ENCODE peak calls at places on chromosomes 16 and 17, in nine cellular contexts. One of them, this sample, is unnamed.
A peak's percentile ranks its signal among the peaks of the same experiment; 100 is the strongest.

GRCh38 chr17:46744441-46744840 is 74.1 kb downstream of the WNT3 start:
- DNase-seq in nephron progenitor cell: no peak
- DNase-seq in cardiac muscle cell: no peak
- DNase-seq in NCI-H1092 treated with DMSO at 0.1 percent for 48 hours: no peak
- DNase-seq in SHP77: no peak
- DNase-seq in activated naive CD8-positive, alpha-beta T cell treated with anti-CD3 and anti-CD28 coated beads, Interleukin-2, amount 50 U/mL, for 24 hours: no peak
- DNase-seq in globus pallidus: no peak
- DNase-seq in CD8-positive, alpha-beta T cell: no peak
- DNase-seq in LNCaP clone FGC: no peak
- DNase-seq in this sample: no peak

GRCh38 chr16:83951544-83951943 is 1.5 kb upstream of the OSGIN1 start:
- DNase-seq in nephron progenitor cell: no peak
- DNase-seq in cardiac muscle cell: no peak
- DNase-seq in NCI-H1092 treated with DMSO at 0.1 percent for 48 hours: no peak
- DNase-seq in SHP77: no peak
- DNase-seq in activated naive CD8-positive, alpha-beta T cell treated with anti-CD3 and anti-CD28 coated beads, Interleukin-2, amount 50 U/mL, for 24 hours: no peak
- DNase-seq in globus pallidus: peak; percentile 51
- DNase-seq in CD8-positive, alpha-beta T cell: no peak
- DNase-seq in LNCaP clone FGC: no peak
- DNase-seq in this sample: no peak

GRCh38 chr16:74563828-74564263 is 43.1 kb downstream of the GLG1 start:
- DNase-seq in nephron progenitor cell: no peak
- DNase-seq in cardiac muscle cell: peak; percentile 50
- DNase-seq in NCI-H1092 treated with DMSO at 0.1 percent for 48 hours: no peak
- DNase-seq in SHP77: no peak
- DNase-seq in activated naive CD8-positive, alpha-beta T cell treated with anti-CD3 and anti-CD28 coated beads, Interleukin-2, amount 50 U/mL, for 24 hours: peak; percentile 28
- DNase-seq in globus pallidus: no peak
- DNase-seq in CD8-positive, alpha-beta T cell: no peak
- DNase-seq in LNCaP clone FGC: no peak
- DNase-seq in this sample: no peak

GRCh38 chr16:81707411-81708321 is 71.4 kb upstream of the PLCG2 start:
- DNase-seq in nephron progenitor cell: no peak
- DNase-seq in cardiac muscle cell: no peak
- DNase-seq in NCI-H1092 treated with DMSO at 0.1 percent for 48 hours: no peak
- DNase-seq in SHP77: no peak
- DNase-seq in activated naive CD8-positive, alpha-beta T cell treated with anti-CD3 and anti-CD28 coated beads, Interleukin-2, amount 50 U/mL, for 24 hours: no peak
- DNase-seq in globus pallidus: no peak
- DNase-seq in CD8-positive, alpha-beta T cell: no peak
- DNase-seq in LNCaP clone FGC: no peak
- DNase-seq in this sample: peak; percentile 90

GRCh38 chr17:43015579-43015978 is 6.6 kb downstream of the VAT1 start:
- DNase-seq in nephron progenitor cell: no peak
- DNase-seq in cardiac muscle cell: no peak
- DNase-seq in NCI-H1092 treated with DMSO at 0.1 percent for 48 hours: no peak
- DNase-seq in SHP77: no peak
- DNase-seq in activated naive CD8-positive, alpha-beta T cell treated with anti-CD3 and anti-CD28 coated beads, Interleukin-2, amount 50 U/mL, for 24 hours: no peak
- DNase-seq in globus pallidus: no peak
- DNase-seq in CD8-positive, alpha-beta T cell: no peak
- DNase-seq in LNCaP clone FGC: no peak
- DNase-seq in this sample: no peak

GRCh38 chr17:56808503-56808902 is 25.2 kb downstream of the C17orf67 start:
- DNase-seq in nephron progenitor cell: no peak
- DNase-seq in cardiac muscle cell: no peak
- DNase-seq in NCI-H1092 treated with DMSO at 0.1 percent for 48 hours: peak; percentile 27
- DNase-seq in SHP77: no peak
- DNase-seq in activated naive CD8-positive, alpha-beta T cell treated with anti-CD3 and anti-CD28 coated beads, Interleukin-2, amount 50 U/mL, for 24 hours: no peak
- DNase-seq in globus pallidus: no peak
- DNase-seq in CD8-positive, alpha-beta T cell: no peak
- DNase-seq in LNCaP clone FGC: peak; percentile 91
- DNase-seq in this sample: peak; percentile 30

GRCh38 chr17:68198931-68199836 is 48.7 kb upstream of the AMZ2 start:
- DNase-seq in nephron progenitor cell: peak; percentile 52
- DNase-seq in cardiac muscle cell: no peak
- DNase-seq in NCI-H1092 treated with DMSO at 0.1 percent for 48 hours: no peak
- DNase-seq in SHP77: no peak
- DNase-seq in activated naive CD8-positive, alpha-beta T cell treated with anti-CD3 and anti-CD28 coated beads, Interleukin-2, amount 50 U/mL, for 24 hours: peak; percentile 36
- DNase-seq in globus pallidus: no peak
- DNase-seq in CD8-positive, alpha-beta T cell: peak; percentile 44
- DNase-seq in LNCaP clone FGC: no peak
- DNase-seq in this sample: no peak

GRCh38 chr17:50924300-50924699 is 58.1 kb upstream of the TOB1 start:
- DNase-seq in nephron progenitor cell: no peak
- DNase-seq in cardiac muscle cell: no peak
- DNase-seq in NCI-H1092 treated with DMSO at 0.1 percent for 48 hours: no peak
- DNase-seq in SHP77: no peak
- DNase-seq in activated naive CD8-positive, alpha-beta T cell treated with anti-CD3 and anti-CD28 coated beads, Interleukin-2, amount 50 U/mL, for 24 hours: no peak
- DNase-seq in globus pallidus: no peak
- DNase-seq in CD8-positive, alpha-beta T cell: no peak
- DNase-seq in LNCaP clone FGC: no peak
- DNase-seq in this sample: no peak

GRCh38 chr16:85522842-85523601 is 90.1 kb upstream of the GSE1 start:
- DNase-seq in nephron progenitor cell: peak; percentile 42
- DNase-seq in cardiac muscle cell: peak; percentile 71
- DNase-seq in NCI-H1092 treated with DMSO at 0.1 percent for 48 hours: peak; percentile 71
- DNase-seq in SHP77: peak; percentile 31
- DNase-seq in activated naive CD8-positive, alpha-beta T cell treated with anti-CD3 and anti-CD28 coated beads, Interleukin-2, amount 50 U/mL, for 24 hours: no peak
- DNase-seq in globus pallidus: no peak
- DNase-seq in CD8-positive, alpha-beta T cell: no peak
- DNase-seq in LNCaP clone FGC: peak; percentile 83
- DNase-seq in this sample: peak; percentile 42

GRCh38 chr16:17921357-17921978 is 415.1 kb downstream of the NPIPA8 start:
- DNase-seq in nephron progenitor cell: peak; percentile 15
- DNase-seq in cardiac muscle cell: no peak
- DNase-seq in NCI-H1092 treated with DMSO at 0.1 percent for 48 hours: peak; percentile 17
- DNase-seq in SHP77: peak; percentile 48
- DNase-seq in activated naive CD8-positive, alpha-beta T cell treated with anti-CD3 and anti-CD28 coated beads, Interleukin-2, amount 50 U/mL, for 24 hours: peak; percentile 64
- DNase-seq in globus pallidus: no peak
- DNase-seq in CD8-positive, alpha-beta T cell: peak; percentile 47
- DNase-seq in LNCaP clone FGC: peak; percentile 15
- DNase-seq in this sample: no peak

GRCh38 chr16:4345439-4346204 is 5.5 kb downstream of the PAM16 start:
- DNase-seq in nephron progenitor cell: no peak
- DNase-seq in cardiac muscle cell: no peak
- DNase-seq in NCI-H1092 treated with DMSO at 0.1 percent for 48 hours: no peak
- DNase-seq in SHP77: peak; percentile 42
- DNase-seq in activated naive CD8-positive, alpha-beta T cell treated with anti-CD3 and anti-CD28 coated beads, Interleukin-2, amount 50 U/mL, for 24 hours: no peak
- DNase-seq in globus pallidus: no peak
- DNase-seq in CD8-positive, alpha-beta T cell: no peak
- DNase-seq in LNCaP clone FGC: no peak
- DNase-seq in this sample: no peak

GRCh38 chr17:1643293-1643998 is 2.1 kb downstream of the SCARF1 start:
- DNase-seq in nephron progenitor cell: peak; percentile 69
- DNase-seq in cardiac muscle cell: peak; percentile 23
- DNase-seq in NCI-H1092 treated with DMSO at 0.1 percent for 48 hours: no peak
- DNase-seq in SHP77: no peak
- DNase-seq in activated naive CD8-positive, alpha-beta T cell treated with anti-CD3 and anti-CD28 coated beads, Interleukin-2, amount 50 U/mL, for 24 hours: peak; percentile 46
- DNase-seq in globus pallidus: no peak
- DNase-seq in CD8-positive, alpha-beta T cell: peak; percentile 76
- DNase-seq in LNCaP clone FGC: no peak
- DNase-seq in this sample: no peak

GRCh38 chr17:20043034-20043433 is 33.9 kb downstream of the SPECC1 start:
- DNase-seq in nephron progenitor cell: no peak
- DNase-seq in cardiac muscle cell: no peak
- DNase-seq in NCI-H1092 treated with DMSO at 0.1 percent for 48 hours: no peak
- DNase-seq in SHP77: no peak
- DNase-seq in activated naive CD8-positive, alpha-beta T cell treated with anti-CD3 and anti-CD28 coated beads, Interleukin-2, amount 50 U/mL, for 24 hours: no peak
- DNase-seq in globus pallidus: no peak
- DNase-seq in CD8-positive, alpha-beta T cell: no peak
- DNase-seq in LNCaP clone FGC: no peak
- DNase-seq in this sample: no peak

GRCh38 chr17:57995076-57995956 is 7.3 kb upstream of the VEZF1 start:
- DNase-seq in nephron progenitor cell: peak; percentile 51
- DNase-seq in cardiac muscle cell: peak; percentile 83
- DNase-seq in NCI-H1092 treated with DMSO at 0.1 percent for 48 hours: peak; percentile 80
- DNase-seq in SHP77: peak; percentile 88
- DNase-seq in activated naive CD8-positive, alpha-beta T cell treated with anti-CD3 and anti-CD28 coated beads, Interleukin-2, amount 50 U/mL, for 24 hours: peak; percentile 56
- DNase-seq in globus pallidus: peak; percentile 87
- DNase-seq in CD8-positive, alpha-beta T cell: peak; percentile 49
- DNase-seq in LNCaP clone FGC: no peak
- DNase-seq in this sample: peak; percentile 81

GRCh38 chr17:30095507-30096244 is 20.9 kb upstream of the NSRP1 start:
- DNase-seq in nephron progenitor cell: peak; percentile 24
- DNase-seq in cardiac muscle cell: peak; percentile 84
- DNase-seq in NCI-H1092 treated with DMSO at 0.1 percent for 48 hours: peak; percentile 3
- DNase-seq in SHP77: peak; percentile 1
- DNase-seq in activated naive CD8-positive, alpha-beta T cell treated with anti-CD3 and anti-CD28 coated beads, Interleukin-2, amount 50 U/mL, for 24 hours: no peak
- DNase-seq in globus pallidus: no peak
- DNase-seq in CD8-positive, alpha-beta T cell: no peak
- DNase-seq in LNCaP clone FGC: peak; percentile 51
- DNase-seq in this sample: peak; percentile 64

GRCh38 chr17:38870259-38871165 is 654 bp downstream of the LASP1 start:
- DNase-seq in nephron progenitor cell: peak; percentile 63
- DNase-seq in cardiac muscle cell: peak; percentile 67
- DNase-seq in NCI-H1092 treated with DMSO at 0.1 percent for 48 hours: peak; percentile 65
- DNase-seq in SHP77: peak; percentile 19
- DNase-seq in activated naive CD8-positive, alpha-beta T cell treated with anti-CD3 and anti-CD28 coated beads, Interleukin-2, amount 50 U/mL, for 24 hours: peak; percentile 79
- DNase-seq in globus pallidus: peak; percentile 65
- DNase-seq in CD8-positive, alpha-beta T cell: peak; percentile 69
- DNase-seq in LNCaP clone FGC: no peak
- DNase-seq in this sample: peak; percentile 52

GRCh38 chr17:39753514-39754160 is 15.9 kb downstream of the GRB7 start:
- DNase-seq in nephron progenitor cell: peak; percentile 64
- DNase-seq in cardiac muscle cell: no peak
- DNase-seq in NCI-H1092 treated with DMSO at 0.1 percent for 48 hours: peak; percentile 54
- DNase-seq in SHP77: peak; percentile 36
- DNase-seq in activated naive CD8-positive, alpha-beta T cell treated with anti-CD3 and anti-CD28 coated beads, Interleukin-2, amount 50 U/mL, for 24 hours: peak; percentile 70
- DNase-seq in globus pallidus: no peak
- DNase-seq in CD8-positive, alpha-beta T cell: peak; percentile 80
- DNase-seq in LNCaP clone FGC: no peak
- DNase-seq in this sample: no peak

GRCh38 chr17:38749222-38750043 is 1.3 kb upstream of the PCGF2 start:
- DNase-seq in nephron progenitor cell: peak; percentile 80
- DNase-seq in cardiac muscle cell: peak; percentile 84
- DNase-seq in NCI-H1092 treated with DMSO at 0.1 percent for 48 hours: peak; percentile 80
- DNase-seq in SHP77: peak; percentile 83
- DNase-seq in activated naive CD8-positive, alpha-beta T cell treated with anti-CD3 and anti-CD28 coated beads, Interleukin-2, amount 50 U/mL, for 24 hours: no peak
- DNase-seq in globus pallidus: no peak
- DNase-seq in CD8-positive, alpha-beta T cell: no peak
- DNase-seq in LNCaP clone FGC: peak; percentile 63
- DNase-seq in this sample: peak; percentile 89

GRCh38 chr17:50831430-50832064 is 3.8 kb upstream of the WFIKKN2 start:
- DNase-seq in nephron progenitor cell: no peak
- DNase-seq in cardiac muscle cell: peak; percentile 68
- DNase-seq in NCI-H1092 treated with DMSO at 0.1 percent for 48 hours: no peak
- DNase-seq in SHP77: no peak
- DNase-seq in activated naive CD8-positive, alpha-beta T cell treated with anti-CD3 and anti-CD28 coated beads, Interleukin-2, amount 50 U/mL, for 24 hours: no peak
- DNase-seq in globus pallidus: no peak
- DNase-seq in CD8-positive, alpha-beta T cell: no peak
- DNase-seq in LNCaP clone FGC: no peak
- DNase-seq in this sample: no peak

GRCh38 chr17:17785407-17785806 is 51.4 kb downstream of the SREBF1 start:
- DNase-seq in nephron progenitor cell: no peak
- DNase-seq in cardiac muscle cell: no peak
- DNase-seq in NCI-H1092 treated with DMSO at 0.1 percent for 48 hours: no peak
- DNase-seq in SHP77: no peak
- DNase-seq in activated naive CD8-positive, alpha-beta T cell treated with anti-CD3 and anti-CD28 coated beads, Interleukin-2, amount 50 U/mL, for 24 hours: no peak
- DNase-seq in globus pallidus: peak; percentile 53
- DNase-seq in CD8-positive, alpha-beta T cell: no peak
- DNase-seq in LNCaP clone FGC: no peak
- DNase-seq in this sample: no peak

GRCh38 chr17:75691371-75692290 is 24.5 kb downstream of the SAP30BP start:
- DNase-seq in nephron progenitor cell: no peak
- DNase-seq in cardiac muscle cell: peak; percentile 16
- DNase-seq in NCI-H1092 treated with DMSO at 0.1 percent for 48 hours: no peak
- DNase-seq in SHP77: no peak
- DNase-seq in activated naive CD8-positive, alpha-beta T cell treated with anti-CD3 and anti-CD28 coated beads, Interleukin-2, amount 50 U/mL, for 24 hours: peak; percentile 64
- DNase-seq in globus pallidus: peak; percentile 82
- DNase-seq in CD8-positive, alpha-beta T cell: peak; percentile 20
- DNase-seq in LNCaP clone FGC: no peak
- DNase-seq in this sample: peak; percentile 22

GRCh38 chr16:28311413-28311812 is 19.1 kb downstream of the SBK1 start:
- DNase-seq in nephron progenitor cell: no peak
- DNase-seq in cardiac muscle cell: no peak
- DNase-seq in NCI-H1092 treated with DMSO at 0.1 percent for 48 hours: no peak
- DNase-seq in SHP77: no peak
- DNase-seq in activated naive CD8-positive, alpha-beta T cell treated with anti-CD3 and anti-CD28 coated beads, Interleukin-2, amount 50 U/mL, for 24 hours: no peak
- DNase-seq in globus pallidus: no peak
- DNase-seq in CD8-positive, alpha-beta T cell: no peak
- DNase-seq in LNCaP clone FGC: no peak
- DNase-seq in this sample: no peak

GRCh38 chr17:72403713-72404209 is 282.9 kb downstream of the SOX9 start:
- DNase-seq in nephron progenitor cell: no peak
- DNase-seq in cardiac muscle cell: no peak
- DNase-seq in NCI-H1092 treated with DMSO at 0.1 percent for 48 hours: no peak
- DNase-seq in SHP77: no peak
- DNase-seq in activated naive CD8-positive, alpha-beta T cell treated with anti-CD3 and anti-CD28 coated beads, Interleukin-2, amount 50 U/mL, for 24 hours: no peak
- DNase-seq in globus pallidus: no peak
- DNase-seq in CD8-positive, alpha-beta T cell: no peak
- DNase-seq in LNCaP clone FGC: no peak
- DNase-seq in this sample: no peak

GRCh38 chr17:49108318-49108717 is 24.3 kb upstream of the B4GALNT2 start:
- DNase-seq in nephron progenitor cell: no peak
- DNase-seq in cardiac muscle cell: peak; percentile 64
- DNase-seq in NCI-H1092 treated with DMSO at 0.1 percent for 48 hours: no peak
- DNase-seq in SHP77: no peak
- DNase-seq in activated naive CD8-positive, alpha-beta T cell treated with anti-CD3 and anti-CD28 coated beads, Interleukin-2, amount 50 U/mL, for 24 hours: no peak
- DNase-seq in globus pallidus: peak; percentile 29
- DNase-seq in CD8-positive, alpha-beta T cell: no peak
- DNase-seq in LNCaP clone FGC: peak; percentile 75
- DNase-seq in this sample: peak; percentile 54

GRCh38 chr16:84593825-84594724 is 23.8 kb downstream of the COTL1 start:
- DNase-seq in nephron progenitor cell: no peak
- DNase-seq in cardiac muscle cell: peak; percentile 52
- DNase-seq in NCI-H1092 treated with DMSO at 0.1 percent for 48 hours: no peak
- DNase-seq in SHP77: no peak
- DNase-seq in activated naive CD8-positive, alpha-beta T cell treated with anti-CD3 and anti-CD28 coated beads, Interleukin-2, amount 50 U/mL, for 24 hours: peak; percentile 76
- DNase-seq in globus pallidus: no peak
- DNase-seq in CD8-positive, alpha-beta T cell: peak; percentile 84
- DNase-seq in LNCaP clone FGC: no peak
- DNase-seq in this sample: peak; percentile 57

GRCh38 chr17:82665226-82665625 is 17.0 kb upstream of the WDR45B start:
- DNase-seq in nephron progenitor cell: no peak
- DNase-seq in cardiac muscle cell: no peak
- DNase-seq in NCI-H1092 treated with DMSO at 0.1 percent for 48 hours: no peak
- DNase-seq in SHP77: no peak
- DNase-seq in activated naive CD8-positive, alpha-beta T cell treated with anti-CD3 and anti-CD28 coated beads, Interleukin-2, amount 50 U/mL, for 24 hours: no peak
- DNase-seq in globus pallidus: no peak
- DNase-seq in CD8-positive, alpha-beta T cell: no peak
- DNase-seq in LNCaP clone FGC: no peak
- DNase-seq in this sample: no peak

GRCh38 chr16:51636913-51637743 is 486.1 kb upstream of the SALL1 start:
- DNase-seq in nephron progenitor cell: no peak
- DNase-seq in cardiac muscle cell: peak; percentile 10
- DNase-seq in NCI-H1092 treated with DMSO at 0.1 percent for 48 hours: no peak
- DNase-seq in SHP77: no peak
- DNase-seq in activated naive CD8-positive, alpha-beta T cell treated with anti-CD3 and anti-CD28 coated beads, Interleukin-2, amount 50 U/mL, for 24 hours: no peak
- DNase-seq in globus pallidus: no peak
- DNase-seq in CD8-positive, alpha-beta T cell: no peak
- DNase-seq in LNCaP clone FGC: no peak
- DNase-seq in this sample: no peak

GRCh38 chr17:15273141-15273793 is 8.1 kb upstream of the PMP22 start:
- DNase-seq in nephron progenitor cell: no peak
- DNase-seq in cardiac muscle cell: peak; percentile 85
- DNase-seq in NCI-H1092 treated with DMSO at 0.1 percent for 48 hours: no peak
- DNase-seq in SHP77: no peak
- DNase-seq in activated naive CD8-positive, alpha-beta T cell treated with anti-CD3 and anti-CD28 coated beads, Interleukin-2, amount 50 U/mL, for 24 hours: no peak
- DNase-seq in globus pallidus: no peak
- DNase-seq in CD8-positive, alpha-beta T cell: no peak
- DNase-seq in LNCaP clone FGC: no peak
- DNase-seq in this sample: no peak

GRCh38 chr16:87254271-87254670 is 62.9 kb downstream of the C16orf95 start:
- DNase-seq in nephron progenitor cell: no peak
- DNase-seq in cardiac muscle cell: no peak
- DNase-seq in NCI-H1092 treated with DMSO at 0.1 percent for 48 hours: no peak
- DNase-seq in SHP77: no peak
- DNase-seq in activated naive CD8-positive, alpha-beta T cell treated with anti-CD3 and anti-CD28 coated beads, Interleukin-2, amount 50 U/mL, for 24 hours: no peak
- DNase-seq in globus pallidus: no peak
- DNase-seq in CD8-positive, alpha-beta T cell: no peak
- DNase-seq in LNCaP clone FGC: no peak
- DNase-seq in this sample: no peak

GRCh38 chr17:73841431-73842060 is 197.3 kb upstream of the SDK2 start:
- DNase-seq in nephron progenitor cell: no peak
- DNase-seq in cardiac muscle cell: peak; percentile 20
- DNase-seq in NCI-H1092 treated with DMSO at 0.1 percent for 48 hours: peak; percentile 48
- DNase-seq in SHP77: peak; percentile 8
- DNase-seq in activated naive CD8-positive, alpha-beta T cell treated with anti-CD3 and anti-CD28 coated beads, Interleukin-2, amount 50 U/mL, for 24 hours: no peak
- DNase-seq in globus pallidus: no peak
- DNase-seq in CD8-positive, alpha-beta T cell: no peak
- DNase-seq in LNCaP clone FGC: no peak
- DNase-seq in this sample: no peak

This sample was measured in cerebellar cortex.